ENCODE peak calls at places on chromosomes 7 and 10, in four cellular contexts. Z, V, B and M are unnamed samples.

GRCh38 chr7:104926905-104927454 is 87.0 kb upstream of the KMT2E start:
- DNase-seq in B (no peak), Z (no peak), V (no peak), M (no peak)

GRCh38 chr10:71349401-71349800 is 30.3 kb downstream of the SLC29A3 start:
- DNase-seq in V (no peak), B (no peak), Z (no peak), M (no peak)

GRCh38 chr10:113319450-113319849 is 233.4 kb upstream of the HABP2 start:
- DNase-seq in Z (no peak), B (no peak), V (no peak), M (no peak)

GRCh38 chr7:150962743-150963399 is 15.2 kb downstream of the KCNH2 start:
- DNase-seq in Z (peak), B (peak), V (peak), M (no peak)

GRCh38 chr10:11595395-11595692 is 16.1 kb downstream of the USP6NL start:
- DNase-seq in Z (no peak), V (no peak), B (peak), M (no peak)

GRCh38 chr7:132933076-132933466 is 148.8 kb downstream of the CHCHD3 start:
- DNase-seq in B (peak), Z (no peak), V (no peak), M (no peak)

GRCh38 chr7:81744389-81744788 is 25.5 kb downstream of the HGF start:
- DNase-seq in B (no peak), V (no peak), Z (no peak), M (no peak)

GRCh38 chr10:60921631-60922030 is 22.4 kb downstream of the RHOBTB1 start:
- DNase-seq in B (no peak), Z (no peak), V (no peak), M (no peak)

GRCh38 chr10:47104101-47104707 is 193.0 kb downstream of the PTPN20 start:
- DNase-seq in V (no peak), B (peak), Z (no peak), M (no peak)

GRCh38 chr7:134605978-134606923 is 40.4 kb upstream of the BPGM start:
- DNase-seq in Z (peak), B (peak), V (peak), M (peak)

GRCh38 chr10:5618829-5619228 is 47.6 kb downstream of the ASB13 start:
- DNase-seq in V (no peak), B (peak), Z (no peak), M (no peak)

GRCh38 chr10:28072573-28072972 is 73.7 kb upstream of the ODAD2 start:
- DNase-seq in V (no peak), Z (no peak), B (no peak), M (no peak)